ENCODE peak calls at places on chromosomes 3 and 15, in four cellular contexts. One of them, this sample, is unnamed.

GRCh38 chr3:150216866-150217600 is 191.1 kb upstream of the TSC22D2 start:
- DNase-seq in GM23338: no peak
- DNase-seq in neural crest cell: no peak
- DNase-seq in HFF-Myc: no peak
- DNase-seq in this sample: no peak

GRCh38 chr15:56869573-56869972 is 48.9 kb upstream of the TCF12 start:
- DNase-seq in HFF-Myc: no peak
- DNase-seq in neural crest cell: peak; percentile 26
- DNase-seq in GM23338: peak; percentile 59
- DNase-seq in this sample: no peak

GRCh38 chr3:100105536-100105935 is 8.8 kb downstream of the FILIP1L start:
- DNase-seq in neural crest cell: no peak
- DNase-seq in HFF-Myc: no peak
- DNase-seq in GM23338: no peak
- DNase-seq in this sample: no peak

GRCh38 chr3:88221726-88222125 is 72.0 kb downstream of the C3orf38 start:
- DNase-seq in neural crest cell: no peak
- DNase-seq in HFF-Myc: no peak
- DNase-seq in GM23338: no peak
- DNase-seq in this sample: no peak

GRCh38 chr3:115245437-115245836 is 98.3 kb upstream of the ZBTB20 start:
- DNase-seq in neural crest cell: no peak
- DNase-seq in HFF-Myc: peak; percentile 78
- DNase-seq in GM23338: no peak
- DNase-seq in this sample: peak; percentile 71

GRCh38 chr3:43455233-43455632 is 166.6 kb downstream of the ANO10 start:
- DNase-seq in HFF-Myc: no peak
- DNase-seq in GM23338: no peak
- DNase-seq in neural crest cell: no peak
- DNase-seq in this sample: peak; percentile 15

GRCh38 chr15:70855764-70856163 is 1.8 kb upstream of the LARP6 start:
- DNase-seq in neural crest cell: no peak
- DNase-seq in GM23338: no peak
- DNase-seq in HFF-Myc: no peak
- DNase-seq in this sample: no peak

GRCh38 chr3:196502775-196503181 is 790 bp downstream of the RNF168 start:
- DNase-seq in HFF-Myc: peak; percentile 57
- DNase-seq in GM23338: peak; percentile 11
- DNase-seq in neural crest cell: peak; percentile 25
- DNase-seq in this sample: peak; percentile 44

GRCh38 chr15:74752486-74753395 is 4.1 kb downstream of the CYP1A2 start:
- DNase-seq in HFF-Myc: no peak
- DNase-seq in neural crest cell: no peak
- DNase-seq in GM23338: no peak
- DNase-seq in this sample: no peak

GRCh38 chr3:52481819-52482521 is 13.2 kb upstream of the STAB1 start:
- DNase-seq in neural crest cell: peak; percentile 39
- DNase-seq in GM23338: peak; percentile 89
- DNase-seq in HFF-Myc: no peak
- DNase-seq in this sample: no peak

GRCh38 chr3:33718595-33718907 is 497 bp upstream of the CLASP2 start:
- DNase-seq in GM23338: no peak
- DNase-seq in HFF-Myc: no peak
- DNase-seq in neural crest cell: no peak
- DNase-seq in this sample: no peak

GRCh38 chr15:57610130-57610529 is 18.4 kb downstream of the MYZAP start:
- DNase-seq in HFF-Myc: peak; percentile 54
- DNase-seq in neural crest cell: no peak
- DNase-seq in GM23338: no peak
- DNase-seq in this sample: no peak

GRCh38 chr3:11001020-11001657 is 8.6 kb downstream of the SLC6A1 start:
- DNase-seq in HFF-Myc: no peak
- DNase-seq in neural crest cell: peak; percentile 62
- DNase-seq in GM23338: peak; percentile 36
- DNase-seq in this sample: no peak

GRCh38 chr3:8324727-8325126 is 176.9 kb upstream of the LMCD1 start:
- DNase-seq in GM23338: peak; percentile 70
- DNase-seq in HFF-Myc: no peak
- DNase-seq in neural crest cell: peak; percentile 30
- DNase-seq in this sample: no peak

GRCh38 chr3:37907906-37908305 is 46.2 kb downstream of the CTDSPL start:
- DNase-seq in GM23338: no peak
- DNase-seq in neural crest cell: no peak
- DNase-seq in HFF-Myc: no peak
- DNase-seq in this sample: no peak

GRCh38 chr3:32354362-32354778 is 37.3 kb upstream of the CMTM7 start:
- DNase-seq in HFF-Myc: no peak
- DNase-seq in neural crest cell: no peak
- DNase-seq in GM23338: no peak
- DNase-seq in this sample: no peak

GRCh38 chr3:194255252-194256039 is 95.7 kb downstream of the CPN2 start:
- DNase-seq in neural crest cell: no peak
- DNase-seq in HFF-Myc: no peak
- DNase-seq in GM23338: no peak
- DNase-seq in this sample: no peak

GRCh38 chr3:114308830-114309229 is 15.0 kb downstream of the TIGIT start:
- DNase-seq in neural crest cell: no peak
- DNase-seq in HFF-Myc: no peak
- DNase-seq in GM23338: no peak
- DNase-seq in this sample: no peak

GRCh38 chr15:67146875-67147381 is 81.5 kb downstream of the SMAD3 start:
- DNase-seq in GM23338: peak; percentile 55
- DNase-seq in neural crest cell: no peak
- DNase-seq in HFF-Myc: no peak
- DNase-seq in this sample: no peak

DNA sequence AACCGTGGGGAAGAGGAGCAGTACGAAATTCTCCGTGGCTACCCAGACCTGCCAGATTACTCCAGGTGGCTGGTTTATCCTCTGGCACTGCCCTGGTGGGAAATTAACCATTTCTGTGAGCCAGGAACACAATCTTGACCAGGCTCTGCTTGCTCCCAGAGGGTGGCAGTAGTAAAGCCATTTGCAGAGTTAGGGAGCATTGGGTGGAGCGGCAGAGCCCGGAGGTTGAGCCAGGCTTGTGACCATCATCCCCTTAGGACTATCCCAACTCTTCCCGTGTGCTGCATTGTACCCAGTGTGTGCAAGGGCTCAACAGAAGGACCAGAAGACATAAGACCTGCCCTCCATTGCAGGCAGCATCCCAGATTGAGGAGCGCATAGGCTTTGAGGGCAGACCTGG is 5.3 kb downstream of the KNG1 start:
- DNase-seq in GM23338: peak; percentile 63
- DNase-seq in HFF-Myc: no peak
- DNase-seq in neural crest cell: no peak
- DNase-seq in this sample: no peak
- TF ChIP-seq CTCF in GM23338: no peak
- TF ChIP-seq CTCF in HFF-Myc: peak; percentile 12
- TF ChIP-seq CTCF in neural crest cell: no peak
- TF ChIP-seq CTCF in this sample: peak; percentile 27

GRCh38 chr3:156474560-156475389 is 80.1 kb downstream of the SSR3 start:
- DNase-seq in neural crest cell: peak; percentile 38
- DNase-seq in HFF-Myc: no peak
- DNase-seq in GM23338: peak; percentile 66
- DNase-seq in this sample: no peak
- TF ChIP-seq CTCF in neural crest cell: peak; percentile 60
- TF ChIP-seq CTCF in HFF-Myc: peak; percentile 29
- TF ChIP-seq CTCF in GM23338: peak; percentile 70
- TF ChIP-seq CTCF in this sample: peak; percentile 24

GRCh38 chr3:49428697-49429100 is 425 bp downstream of the NICN1 start:
- DNase-seq in HFF-Myc: no peak
- DNase-seq in GM23338: no peak
- DNase-seq in neural crest cell: no peak
- DNase-seq in this sample: no peak
- TF ChIP-seq CTCF in HFF-Myc: no peak
- TF ChIP-seq CTCF in GM23338: no peak
- TF ChIP-seq CTCF in neural crest cell: peak; percentile 17
- TF ChIP-seq CTCF in this sample: no peak

GRCh38 chr3:22916933-22917332 is 286.2 kb upstream of the UBE2E2 start:
- DNase-seq in HFF-Myc: no peak
- DNase-seq in neural crest cell: no peak
- DNase-seq in GM23338: no peak
- DNase-seq in this sample: no peak

GRCh38 chr3:22923686-22924085 is 279.4 kb upstream of the UBE2E2 start:
- DNase-seq in HFF-Myc: no peak
- DNase-seq in GM23338: no peak
- DNase-seq in neural crest cell: no peak
- DNase-seq in this sample: no peak

GRCh38 chr3:22922317-22922716 is 280.8 kb upstream of the UBE2E2 start:
- DNase-seq in GM23338: peak; percentile 64
- DNase-seq in HFF-Myc: no peak
- DNase-seq in neural crest cell: no peak
- DNase-seq in this sample: no peak
- TF ChIP-seq CTCF in GM23338: peak; percentile 58
- TF ChIP-seq CTCF in HFF-Myc: no peak
- TF ChIP-seq CTCF in neural crest cell: peak; percentile 64
- TF ChIP-seq CTCF in this sample: peak; percentile 13

DNA sequence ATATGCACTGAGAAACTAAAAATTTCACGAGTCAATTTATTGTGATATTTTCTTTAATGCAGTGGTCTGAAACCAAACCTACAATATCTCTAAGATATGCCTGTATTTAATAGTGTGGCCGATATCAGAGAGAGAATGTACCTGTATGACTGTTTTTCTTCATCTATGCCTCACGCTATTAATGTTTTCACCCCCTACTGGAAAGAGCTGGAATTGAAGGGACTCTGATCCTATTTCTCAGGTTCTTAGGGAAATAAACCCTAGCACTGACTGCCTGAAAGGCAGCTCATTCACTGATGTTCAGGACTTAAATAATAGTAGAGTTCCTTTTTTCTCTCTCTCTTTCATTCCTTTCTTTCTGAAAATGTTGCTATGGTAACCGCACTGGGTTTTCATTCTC is 1135.9 kb downstream of the IGSF11 start:
- DNase-seq in HFF-Myc: peak; percentile 9
- DNase-seq in GM23338: peak; percentile 81
- DNase-seq in neural crest cell: no peak
- DNase-seq in this sample: no peak
- TF ChIP-seq CTCF in HFF-Myc: peak; percentile 52
- TF ChIP-seq CTCF in GM23338: peak; percentile 69
- TF ChIP-seq CTCF in neural crest cell: peak; percentile 62
- TF ChIP-seq CTCF in this sample: peak; percentile 15

GRCh38 chr15:99387769-99388168 is 136.5 kb downstream of the LRRC28 start:
- DNase-seq in GM23338: no peak
- DNase-seq in HFF-Myc: no peak
- DNase-seq in neural crest cell: no peak
- DNase-seq in this sample: no peak

GRCh38 chr15:99384992-99385669 is 133.8 kb downstream of the LRRC28 start:
- DNase-seq in HFF-Myc: no peak
- DNase-seq in GM23338: peak; percentile 46
- DNase-seq in neural crest cell: no peak
- DNase-seq in this sample: no peak

GRCh38 chr15:99386429-99386828 is 135.1 kb downstream of the LRRC28 start:
- DNase-seq in neural crest cell: no peak
- DNase-seq in HFF-Myc: no peak
- DNase-seq in GM23338: no peak
- DNase-seq in this sample: no peak

GRCh38 chr15:99390667-99391066 is 139.4 kb downstream of the LRRC28 start:
- DNase-seq in GM23338: peak; percentile 73
- DNase-seq in HFF-Myc: no peak
- DNase-seq in neural crest cell: no peak
- DNase-seq in this sample: no peak

GRCh38 chr15:99385865-99386264 is 134.6 kb downstream of the LRRC28 start:
- DNase-seq in GM23338: no peak
- DNase-seq in neural crest cell: no peak
- DNase-seq in HFF-Myc: no peak
- DNase-seq in this sample: no peak
- TF ChIP-seq CTCF in GM23338: no peak
- TF ChIP-seq CTCF in neural crest cell: no peak
- TF ChIP-seq CTCF in HFF-Myc: no peak
- TF ChIP-seq CTCF in this sample: no peak

This sample was measured in AG09319.